ENCODE peak calls at places on chromosomes 3 and 15, in four cellular contexts. B is H9, C is H1, G is mesendoderm. R is an unnamed sample.
A peak's percentile ranks its signal among the peaks of the same experiment; 100 is the strongest.

GRCh38 chr15:95252404-95252803 is 1021.0 kb downstream of the MCTP2 start:
- DNase-seq in B (no peak), C (no peak), G (no peak), R (peak; percentile 49)

GRCh38 chr15:66621491-66622467 is 56.0 kb upstream of the LCTL start:
- DNase-seq in B (peak; percentile 71), C (peak; percentile 68), G (peak; percentile 95), R (no peak)

GRCh38 chr15:62783303-62783957 is 259.1 kb upstream of the TPM1 start:
- DNase-seq in B (no peak), C (no peak), G (no peak), R (peak; percentile 93)

GRCh38 chr15:97995881-97996603 is 35.5 kb downstream of the ARRDC4 start:
- DNase-seq in B (peak; percentile 45), C (peak; percentile 49), G (peak; percentile 54), R (no peak)

GRCh38 chr3:110598847-110599490 is 472.6 kb upstream of the NECTIN3 start:
- DNase-seq in B (no peak), C (no peak), G (peak; percentile 73), R (peak; percentile 52)

GRCh38 chr15:70327328-70328136 is 229.8 kb upstream of the TLE3 start:
- DNase-seq in B (no peak), C (peak; percentile 39), G (peak; percentile 79), R (peak; percentile 43)

GRCh38 chr3:4814302-4814903 is 164.8 kb upstream of the BHLHE40 start:
- DNase-seq in B (no peak), C (no peak), G (peak; percentile 44), R (no peak)

GRCh38 chr15:75107509-75107904 is 84.1 kb downstream of the PPCDC start:
- DNase-seq in B (no peak), C (no peak), G (no peak), R (no peak)

GRCh38 chr3:8576841-8577553 is 67.6 kb downstream of the SSUH2 start:
- DNase-seq in B (no peak), C (no peak), G (no peak), R (peak; percentile 95)

GRCh38 chr3:14248849-14249523 is 70.4 kb downstream of the LSM3 start:
- DNase-seq in B (no peak), C (no peak), G (no peak), R (no peak)

GRCh38 chr3:190064112-190064511 is 56.6 kb downstream of the P3H2 start:
- DNase-seq in B (no peak), C (no peak), G (no peak), R (peak; percentile 95)

GRCh38 chr15:58562135-58562534 is 130.3 kb downstream of the LIPC start:
- DNase-seq in B (no peak), C (no peak), G (no peak), R (no peak)

GRCh38 chr3:125134952-125135351 is 77.6 kb downstream of the SLC12A8 start:
- DNase-seq in B (no peak), C (no peak), G (peak; percentile 51), R (no peak)

GRCh38 chr3:182284793-182285192 is 508.5 kb upstream of the ATP11B start:
- DNase-seq in B (peak; percentile 53), C (peak; percentile 50), G (peak; percentile 6), R (no peak)

GRCh38 chr3:70857926-70858325 is 545.5 kb upstream of the MDFIC2 start:
- DNase-seq in B (no peak), C (no peak), G (no peak), R (peak; percentile 64)

GRCh38 chr15:75578206-75578947 is 738 bp downstream of the PTPN9 start:
- DNase-seq in B (peak; percentile 34), C (peak; percentile 63), G (peak; percentile 19), R (no peak)

GRCh38 chr15:38651328-38652038 is 86.9 kb upstream of the RASGRP1 start:
- DNase-seq in B (no peak), C (no peak), G (peak; percentile 57), R (no peak)

GRCh38 chr3:123534264-123534663 is 50.6 kb downstream of the HACD2 start:
- DNase-seq in B (no peak), C (no peak), G (no peak), R (no peak)

GRCh38 chr15:52121896-52122295 is 9.3 kb upstream of the BCL2L10 start:
- DNase-seq in B (no peak), C (no peak), G (no peak), R (peak; percentile 59)

GRCh38 chr3:111856501-111856900 is 2.6 kb upstream of the PHLDB2 start:
- DNase-seq in B (no peak), C (no peak), G (no peak), R (no peak)

GRCh38 chr3:73110530-73110929 is 49.1 kb downstream of the EBLN2 start:
- DNase-seq in B (no peak), C (peak; percentile 46), G (no peak), R (no peak)

GRCh38 chr3:43587303-43587702 is 34.5 kb downstream of the ANO10 start:
- DNase-seq in B (no peak), C (no peak), G (no peak), R (no peak)

GRCh38 chr15:57769266-57769665 is 62.8 kb downstream of the POLR2M start:
- DNase-seq in B (no peak), C (no peak), G (no peak), R (peak; percentile 33)

GRCh38 chr3:120181632-120182031 is 87.4 kb upstream of the GSK3B start:
- DNase-seq in B (no peak), C (peak; percentile 32), G (peak; percentile 21), R (no peak)

GRCh38 chr3:44870375-44871061 is 3.9 kb upstream of the TGM4 start:
- DNase-seq in B (no peak), C (no peak), G (no peak), R (no peak)

GRCh38 chr3:51982352-51982837 is 940 bp upstream of the ACY1 start:
- DNase-seq in B (peak; percentile 86), C (peak; percentile 66), G (peak; percentile 88), R (no peak)

GRCh38 chr3:141227752-141228151 is 3.9 kb upstream of the PXYLP1 start:
- DNase-seq in B (no peak), C (no peak), G (no peak), R (peak; percentile 80)

GRCh38 chr15:47754312-47754711 is 37.0 kb downstream of the SEMA6D start:
- DNase-seq in B (no peak), C (no peak), G (no peak), R (peak; percentile 5)

GRCh38 chr15:67030036-67030762 is 35.2 kb upstream of the SMAD3 start:
- DNase-seq in B (peak; percentile 86), C (peak; percentile 85), G (peak; percentile 77), R (no peak)

GRCh38 chr3:5651351-5651750 is 463.8 kb downstream of the EDEM1 start:
- DNase-seq in B (no peak), C (no peak), G (no peak), R (no peak)

GRCh38 chr3:155244206-155244605 is 49.3 kb downstream of the STRIT1 start:
- DNase-seq in B (no peak), C (no peak), G (no peak), R (peak; percentile 57)

GRCh38 chr15:80384442-80384841 is 19.7 kb upstream of the ARNT2 start:
- DNase-seq in B (no peak), C (no peak), G (no peak), R (no peak)

GRCh38 chr3:100073555-100074307 is 40.6 kb downstream of the FILIP1L start:
- DNase-seq in B (peak; percentile 40), C (no peak), G (peak; percentile 78), R (peak; percentile 97)

GRCh38 chr15:100330629-100331215 is 11.1 kb downstream of the ADAMTS17 start:
- DNase-seq in B (peak; percentile 15), C (no peak), G (no peak), R (no peak)

GRCh38 chr15:23642413-23643044 is 5.1 kb downstream of the MAGEL2 start:
- DNase-seq in B (peak; percentile 71), C (peak; percentile 70), G (peak; percentile 81), R (peak; percentile 51)

GRCh38 chr15:80234883-80235282 is 17.1 kb downstream of the CTXND1 start:
- DNase-seq in B (peak; percentile 75), C (peak; percentile 80), G (peak; percentile 58), R (peak; percentile 14)

GRCh38 chr3:128922804-128923459 is 43.5 kb downstream of the ACAD9 start:
- DNase-seq in B (peak; percentile 5), C (no peak), G (no peak), R (no peak)

DNA sequence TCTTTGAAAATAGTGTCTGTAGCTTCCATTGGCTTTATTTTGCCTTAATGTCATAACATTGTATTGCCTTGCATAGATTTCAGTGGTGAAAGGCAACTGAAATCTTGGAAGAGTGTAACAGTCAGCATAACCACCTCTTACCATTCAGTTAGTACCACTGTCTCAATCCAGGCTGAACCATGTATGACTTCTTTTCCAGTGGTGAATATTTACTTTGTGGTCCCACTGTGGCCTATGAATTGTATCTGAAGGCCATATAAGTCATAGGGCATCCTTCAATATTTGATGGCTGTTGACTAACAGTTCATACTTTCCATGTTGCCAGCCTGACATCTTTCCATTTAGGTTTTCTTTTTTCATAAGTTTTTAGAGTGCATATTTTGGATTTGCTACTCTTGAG is 38.4 kb downstream of the MED12L start:
- DNase-seq in B (no peak), C (no peak), G (no peak), R (no peak)
- H4K5ac ChIP-seq in B (no peak overlapping the region), C (no peak overlapping the region), G (no peak overlapping the region), R (no peak overlapping the region)

DNA sequence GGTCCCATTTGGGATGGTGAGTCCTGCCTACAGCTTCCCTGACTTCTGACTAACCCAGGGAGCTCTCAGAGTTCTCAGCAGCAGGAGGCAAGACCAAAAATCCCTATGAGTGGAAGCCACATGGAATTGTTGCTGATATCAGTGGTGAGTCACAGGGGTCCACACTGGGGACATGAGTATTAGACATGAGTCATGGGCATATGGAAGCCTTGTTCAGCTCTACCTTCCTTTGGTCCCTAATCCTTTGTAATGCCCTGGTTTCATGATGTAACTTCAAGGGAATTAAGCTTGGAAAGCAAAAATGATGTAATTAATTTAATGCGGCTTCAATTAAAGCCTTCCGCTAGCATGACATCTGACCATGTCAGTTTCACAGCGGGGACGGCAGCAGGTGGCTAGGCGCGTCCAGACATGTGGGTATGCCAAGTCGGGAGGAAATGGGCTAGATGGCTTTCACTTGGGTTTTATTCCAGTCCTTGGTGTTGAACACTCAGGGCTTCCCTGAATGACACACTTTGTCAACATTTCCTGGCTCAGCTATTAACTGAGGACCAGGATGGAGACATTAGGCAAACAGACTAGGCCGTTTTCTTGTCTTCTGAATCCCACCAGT is 176.1 kb upstream of the RGMA start:
- DNase-seq in B (no peak), C (no peak), G (peak; percentile 16), R (no peak)
- H2BK15ac ChIP-seq in B (no peak overlapping the region), C (no peak overlapping the region), G (no peak overlapping the region), R (no peak overlapping the region)

DNA sequence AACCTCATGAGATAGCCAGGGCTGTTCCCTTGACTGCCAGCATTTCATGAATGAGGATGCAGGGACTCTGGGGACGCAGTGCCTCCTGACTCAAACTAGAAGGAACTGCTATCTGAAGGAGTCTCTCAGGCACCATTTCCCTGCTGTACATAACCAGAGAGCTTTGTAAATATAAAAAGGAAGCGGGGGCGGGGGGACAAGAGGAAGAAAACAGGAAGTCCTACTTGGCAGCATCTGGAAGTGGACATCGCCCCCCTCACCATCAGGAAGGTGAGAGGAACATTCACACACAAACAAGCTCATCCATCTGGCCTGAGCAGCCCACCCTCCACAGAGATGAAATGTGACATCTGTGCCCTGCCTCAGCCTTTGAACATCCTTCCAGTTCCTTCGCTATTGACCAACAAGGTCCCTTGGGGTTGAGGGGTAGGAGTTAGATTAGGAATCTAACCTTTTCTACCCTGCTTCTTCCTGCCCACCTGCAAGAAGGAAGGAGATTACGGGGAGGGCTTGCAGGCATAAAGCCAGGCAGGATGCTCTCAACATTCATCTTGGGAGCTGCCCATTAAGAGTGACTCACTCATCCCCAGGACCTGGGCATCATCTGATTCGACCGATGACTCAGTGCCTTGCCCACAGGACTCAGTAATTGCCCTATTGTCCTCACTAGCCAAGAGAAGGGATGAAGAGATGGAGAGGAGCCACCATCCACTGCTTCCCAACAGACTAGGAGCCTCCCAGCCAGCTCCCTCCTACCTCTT is 31.9 kb downstream of the SH3BP5 start:
- DNase-seq in B (no peak), C (no peak), G (peak; percentile 51), R (peak; percentile 74)
- H4K5ac ChIP-seq in B (no peak overlapping the region), C (no peak overlapping the region), G (no peak overlapping the region), R (no peak overlapping the region)

GRCh38 chr15:83206387-83206970 is 1.1 kb downstream of the HDGFL3 start:
- DNase-seq in B (peak; percentile 34), C (no peak), G (peak; percentile 40), R (no peak)
- H2BK15ac ChIP-seq in B (no peak overlapping the region), C (no peak overlapping the region), G (no peak overlapping the region), R (peak overlapping the region; percentile 15)